ENCODE peak calls at places on chromosomes 11 and 22, in seven cellular contexts. One of them, this sample, is unnamed.

GRCh38 chr11:2526808-2527381 is 82.1 kb downstream of the KCNQ1 start:
- DNase-seq in heart right ventricle: peak
- DNase-seq in cardiac fibroblast: no peak
- DNase-seq in left lung: peak
- DNase-seq in mammary epithelial cell: no peak
- DNase-seq in prostate gland: no peak
- DNase-seq in lower lobe of right lung: peak
- DNase-seq in this sample: peak

GRCh38 chr11:24779791-24780190 is 282.9 kb downstream of the LUZP2 start:
- DNase-seq in cardiac fibroblast: peak
- DNase-seq in heart right ventricle: no peak
- DNase-seq in mammary epithelial cell: no peak
- DNase-seq in lower lobe of right lung: no peak
- DNase-seq in prostate gland: no peak
- DNase-seq in left lung: no peak
- DNase-seq in this sample: peak

GRCh38 chr22:49650336-49651241 is 177.1 kb downstream of the BRD1 start:
- DNase-seq in heart right ventricle: no peak
- DNase-seq in mammary epithelial cell: no peak
- DNase-seq in cardiac fibroblast: no peak
- DNase-seq in lower lobe of right lung: no peak
- DNase-seq in prostate gland: no peak
- DNase-seq in left lung: no peak
- DNase-seq in this sample: no peak

GRCh38 chr11:103202048-103202651 is 92.9 kb downstream of the DYNC2H1 start:
- DNase-seq in cardiac fibroblast: peak
- DNase-seq in heart right ventricle: no peak
- DNase-seq in lower lobe of right lung: no peak
- DNase-seq in prostate gland: no peak
- DNase-seq in mammary epithelial cell: peak
- DNase-seq in left lung: no peak
- DNase-seq in this sample: peak

GRCh38 chr22:43228330-43228729 is 41.4 kb upstream of the TTLL12 start:
- DNase-seq in cardiac fibroblast: peak
- DNase-seq in mammary epithelial cell: no peak
- DNase-seq in prostate gland: no peak
- DNase-seq in left lung: no peak
- DNase-seq in heart right ventricle: peak
- DNase-seq in lower lobe of right lung: no peak
- DNase-seq in this sample: peak

GRCh38 chr11:69563306-69563705 is 77.7 kb upstream of the CCND1 start:
- DNase-seq in left lung: no peak
- DNase-seq in heart right ventricle: no peak
- DNase-seq in mammary epithelial cell: no peak
- DNase-seq in prostate gland: no peak
- DNase-seq in cardiac fibroblast: no peak
- DNase-seq in lower lobe of right lung: no peak
- DNase-seq in this sample: no peak

GRCh38 chr11:48063424-48063978 is 83.1 kb downstream of the PTPRJ start:
- DNase-seq in lower lobe of right lung: no peak
- DNase-seq in prostate gland: no peak
- DNase-seq in left lung: no peak
- DNase-seq in heart right ventricle: no peak
- DNase-seq in cardiac fibroblast: peak
- DNase-seq in mammary epithelial cell: peak
- DNase-seq in this sample: peak

GRCh38 chr11:120091701-120092100 is 46.2 kb downstream of the TRIM29 start:
- DNase-seq in cardiac fibroblast: no peak
- DNase-seq in prostate gland: no peak
- DNase-seq in mammary epithelial cell: no peak
- DNase-seq in heart right ventricle: no peak
- DNase-seq in lower lobe of right lung: no peak
- DNase-seq in left lung: no peak
- DNase-seq in this sample: no peak

GRCh38 chr11:17898782-17899181 is 114.1 kb downstream of the SERGEF start:
- DNase-seq in mammary epithelial cell: no peak
- DNase-seq in heart right ventricle: no peak
- DNase-seq in left lung: no peak
- DNase-seq in lower lobe of right lung: no peak
- DNase-seq in cardiac fibroblast: no peak
- DNase-seq in prostate gland: no peak
- DNase-seq in this sample: no peak

GRCh38 chr11:67410369-67410831 is 5.1 kb upstream of the CARNS1 start:
- DNase-seq in mammary epithelial cell: no peak
- DNase-seq in heart right ventricle: no peak
- DNase-seq in prostate gland: no peak
- DNase-seq in cardiac fibroblast: no peak
- DNase-seq in left lung: no peak
- DNase-seq in lower lobe of right lung: no peak
- DNase-seq in this sample: no peak

GRCh38 chr11:114179234-114179941 is 116.8 kb upstream of the NNMT start:
- DNase-seq in prostate gland: peak
- DNase-seq in cardiac fibroblast: peak
- DNase-seq in heart right ventricle: peak
- DNase-seq in left lung: peak
- DNase-seq in lower lobe of right lung: peak
- DNase-seq in mammary epithelial cell: no peak
- DNase-seq in this sample: peak

DNA sequence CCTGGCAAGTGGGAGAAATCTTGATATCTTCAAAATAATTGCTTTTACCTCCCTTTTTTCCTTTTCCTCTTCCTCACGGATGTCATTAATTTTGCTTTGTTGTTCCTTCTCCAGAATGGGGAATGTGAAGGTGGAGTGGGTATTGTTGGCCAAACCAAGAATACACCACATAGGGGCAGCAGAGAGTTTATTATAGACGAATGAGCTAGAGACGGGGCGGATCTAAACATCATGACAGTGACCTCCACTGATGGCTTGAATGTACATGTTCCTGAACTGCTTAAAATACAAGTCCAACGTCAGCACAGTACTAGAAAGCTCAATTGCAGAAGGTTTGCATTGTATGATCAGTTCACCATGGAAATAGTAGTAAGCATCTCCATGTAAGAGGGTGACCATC is 122.3 kb upstream of the SNX19 start:
- DNase-seq in lower lobe of right lung: no peak
- DNase-seq in heart right ventricle: no peak
- DNase-seq in mammary epithelial cell: peak
- DNase-seq in cardiac fibroblast: peak
- DNase-seq in prostate gland: no peak
- DNase-seq in left lung: no peak
- DNase-seq in this sample: peak
- TF ChIP-seq CTCF in lower lobe of right lung: no peak
- TF ChIP-seq CTCF in heart right ventricle: no peak
- TF ChIP-seq CTCF in mammary epithelial cell: peak
- TF ChIP-seq CTCF in cardiac fibroblast: peak
- TF ChIP-seq CTCF in prostate gland: no peak
- TF ChIP-seq CTCF in left lung: no peak
- TF ChIP-seq CTCF in this sample: peak

GRCh38 chr11:57309106-57310059 is 15.4 kb downstream of the TNKS1BP1 start:
- DNase-seq in prostate gland: no peak
- DNase-seq in lower lobe of right lung: no peak
- DNase-seq in heart right ventricle: no peak
- DNase-seq in cardiac fibroblast: no peak
- DNase-seq in left lung: no peak
- DNase-seq in mammary epithelial cell: no peak
- DNase-seq in this sample: no peak
- H3K4me3 ChIP-seq in prostate gland: no peak
- H3K4me3 ChIP-seq in lower lobe of right lung: no peak
- H3K4me3 ChIP-seq in heart right ventricle: no peak
- H3K4me3 ChIP-seq in cardiac fibroblast: no peak
- H3K4me3 ChIP-seq in left lung: no peak
- H3K4me3 ChIP-seq in mammary epithelial cell: no peak
- H3K4me3 ChIP-seq in this sample: no peak

DNA sequence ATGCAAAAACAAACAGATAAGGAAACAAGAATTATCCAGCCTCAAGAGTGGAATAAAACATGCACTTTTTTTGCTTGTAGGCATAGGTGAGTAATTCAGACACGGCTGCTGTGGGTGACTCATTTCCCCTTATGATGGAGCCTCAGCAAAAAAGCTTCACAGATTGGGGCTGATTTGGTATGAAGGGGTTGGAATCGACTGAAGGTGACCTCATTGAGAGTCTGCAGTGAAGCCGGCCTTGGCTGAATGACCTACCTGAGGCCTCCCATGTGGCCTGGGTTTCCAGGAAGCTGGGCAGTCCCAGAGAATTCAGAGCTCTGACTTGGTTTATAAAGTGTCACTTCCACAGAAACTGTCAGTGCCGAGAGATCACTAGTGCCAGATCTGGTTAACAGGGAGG is 34.2 kb upstream of the VPREB1 start:
- DNase-seq in heart right ventricle: no peak
- DNase-seq in cardiac fibroblast: peak
- DNase-seq in prostate gland: no peak
- DNase-seq in mammary epithelial cell: peak
- DNase-seq in lower lobe of right lung: no peak
- DNase-seq in left lung: no peak
- DNase-seq in this sample: peak
- TF ChIP-seq CTCF in heart right ventricle: no peak
- TF ChIP-seq CTCF in cardiac fibroblast: no peak
- TF ChIP-seq CTCF in prostate gland: no peak
- TF ChIP-seq CTCF in mammary epithelial cell: no peak
- TF ChIP-seq CTCF in lower lobe of right lung: no peak
- TF ChIP-seq CTCF in left lung: no peak
- TF ChIP-seq CTCF in this sample: no peak

GRCh38 chr11:13923182-13923581 is 39.3 kb upstream of the SPON1 start:
- DNase-seq in prostate gland: no peak
- DNase-seq in heart right ventricle: no peak
- DNase-seq in cardiac fibroblast: no peak
- DNase-seq in mammary epithelial cell: no peak
- DNase-seq in left lung: peak
- DNase-seq in lower lobe of right lung: no peak
- DNase-seq in this sample: no peak
- H3K4me3 ChIP-seq in prostate gland: no peak
- H3K4me3 ChIP-seq in heart right ventricle: no peak
- H3K4me3 ChIP-seq in cardiac fibroblast: no peak
- H3K4me3 ChIP-seq in mammary epithelial cell: no peak
- H3K4me3 ChIP-seq in left lung: no peak
- H3K4me3 ChIP-seq in lower lobe of right lung: no peak
- H3K4me3 ChIP-seq in this sample: no peak

DNA sequence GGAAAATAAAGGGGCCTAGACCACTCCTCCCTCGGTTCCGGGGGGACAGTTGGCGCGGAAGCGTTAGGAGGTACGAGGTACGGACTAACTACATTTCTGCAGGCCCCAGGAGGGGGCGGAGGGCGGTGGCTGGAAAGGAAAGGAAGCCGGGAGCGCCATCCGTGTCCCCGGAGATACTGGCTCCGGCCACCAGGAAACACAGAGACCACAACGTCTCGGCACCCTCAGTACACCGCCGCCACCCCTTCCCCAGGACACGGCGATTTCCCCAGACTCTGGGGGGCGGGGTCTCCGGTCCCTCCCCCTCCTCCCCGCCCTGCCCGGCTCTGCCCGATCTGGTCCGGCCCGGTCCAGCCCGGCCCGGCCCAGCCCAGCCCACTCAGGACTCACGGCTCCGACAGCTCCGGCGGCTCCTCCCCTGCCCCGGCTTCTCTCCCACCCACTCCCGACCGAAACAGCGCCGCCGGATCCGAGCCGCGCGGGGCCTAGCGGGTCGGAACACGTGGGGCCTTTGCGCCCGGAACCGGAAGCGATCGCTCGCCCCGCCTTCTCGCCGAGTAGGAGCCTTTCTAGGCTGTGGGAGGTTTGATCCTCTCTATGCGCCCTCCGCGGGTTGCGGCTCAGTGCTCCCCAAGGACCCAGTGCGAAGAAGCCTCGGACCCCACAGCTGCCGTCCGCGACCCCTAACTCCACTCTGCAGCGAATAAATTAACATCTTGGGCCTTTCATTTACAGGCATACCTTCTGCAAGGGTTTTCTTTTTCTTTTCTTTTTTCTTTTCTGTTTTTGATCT is at the start of gene ZNF202:
- DNase-seq in heart right ventricle: peak
- DNase-seq in prostate gland: peak
- DNase-seq in cardiac fibroblast: peak
- DNase-seq in mammary epithelial cell: peak
- DNase-seq in lower lobe of right lung: peak
- DNase-seq in left lung: peak
- DNase-seq in this sample: peak
- TF ChIP-seq CTCF in heart right ventricle: no peak
- TF ChIP-seq CTCF in prostate gland: peak
- TF ChIP-seq CTCF in cardiac fibroblast: peak
- TF ChIP-seq CTCF in mammary epithelial cell: no peak
- TF ChIP-seq CTCF in lower lobe of right lung: peak
- TF ChIP-seq CTCF in left lung: peak
- TF ChIP-seq CTCF in this sample: peak

GRCh38 chr22:21937821-21938070 is 14.9 kb downstream of the PPM1F start:
- DNase-seq in cardiac fibroblast: no peak
- DNase-seq in left lung: no peak
- DNase-seq in mammary epithelial cell: peak
- DNase-seq in prostate gland: no peak
- DNase-seq in heart right ventricle: peak
- DNase-seq in lower lobe of right lung: no peak
- DNase-seq in this sample: no peak

GRCh38 chr22:21938071-21938822 is 14.4 kb downstream of the PPM1F start:
- DNase-seq in prostate gland: peak
- DNase-seq in left lung: peak
- DNase-seq in lower lobe of right lung: peak
- DNase-seq in mammary epithelial cell: peak
- DNase-seq in heart right ventricle: peak
- DNase-seq in cardiac fibroblast: peak
- DNase-seq in this sample: peak

GRCh38 chr22:21936151-21936778 is 16.4 kb downstream of the PPM1F start:
- DNase-seq in left lung: peak
- DNase-seq in lower lobe of right lung: peak
- DNase-seq in heart right ventricle: no peak
- DNase-seq in mammary epithelial cell: no peak
- DNase-seq in prostate gland: no peak
- DNase-seq in cardiac fibroblast: peak
- DNase-seq in this sample: no peak

GRCh38 chr22:21938906-21939305 is 13.7 kb downstream of the PPM1F start:
- DNase-seq in left lung: no peak
- DNase-seq in mammary epithelial cell: no peak
- DNase-seq in heart right ventricle: no peak
- DNase-seq in cardiac fibroblast: no peak
- DNase-seq in lower lobe of right lung: no peak
- DNase-seq in prostate gland: no peak
- DNase-seq in this sample: no peak

DNA sequence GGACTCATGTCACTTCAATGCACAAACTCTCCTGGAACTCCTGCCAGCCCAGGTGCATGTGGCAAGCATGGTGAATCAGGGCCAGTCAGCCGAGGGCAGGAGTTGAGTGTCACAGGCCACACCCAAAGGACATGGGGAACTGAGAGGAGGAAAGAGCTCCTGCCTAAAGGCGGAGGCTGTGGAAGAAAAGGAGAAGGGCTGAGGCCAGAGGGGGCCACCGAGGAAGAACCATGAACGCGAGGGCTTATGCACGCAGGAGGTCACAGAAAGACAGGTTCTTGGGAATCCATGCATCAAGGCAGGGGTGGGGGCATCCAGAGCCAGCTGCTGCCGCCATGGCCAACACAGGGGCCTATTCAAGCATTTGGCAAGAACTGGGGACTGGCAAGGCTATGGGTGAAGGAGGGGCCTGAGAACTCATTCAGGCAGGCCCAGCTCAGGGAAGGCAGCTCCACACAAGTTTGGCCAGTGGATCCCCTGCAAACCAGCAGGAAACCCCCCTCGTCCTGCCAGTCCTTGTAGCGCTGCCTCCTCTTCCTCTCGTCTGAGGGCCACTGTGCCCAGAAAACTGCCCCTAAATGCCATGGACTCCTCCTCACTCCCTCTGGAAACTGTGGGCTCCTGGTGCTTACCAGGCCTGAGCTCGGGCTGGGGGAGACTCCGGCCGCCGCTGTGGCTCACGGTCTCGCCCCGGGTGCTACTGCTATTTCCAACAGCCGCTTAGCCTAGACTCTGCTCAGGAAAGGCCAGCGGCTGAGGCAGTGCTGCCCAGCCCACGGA is 15.4 kb downstream of the PPM1F start:
- DNase-seq in prostate gland: no peak
- DNase-seq in left lung: peak
- DNase-seq in lower lobe of right lung: peak
- DNase-seq in mammary epithelial cell: peak
- DNase-seq in cardiac fibroblast: peak
- DNase-seq in heart right ventricle: no peak
- DNase-seq in this sample: no peak
- H3K4me3 ChIP-seq in prostate gland: peak
- H3K4me3 ChIP-seq in left lung: peak
- H3K4me3 ChIP-seq in lower lobe of right lung: peak
- H3K4me3 ChIP-seq in mammary epithelial cell: no peak
- H3K4me3 ChIP-seq in cardiac fibroblast: peak
- H3K4me3 ChIP-seq in heart right ventricle: peak
- H3K4me3 ChIP-seq in this sample: no peak